ENCODE peak calls at places on chromosomes 11 and 22, in five cellular contexts. V is GM12878, I is HEK293T, C is HepG2, W is NT2/D1. H is an unnamed sample.

GRCh38 chr11:111417766-111418435 is 38.8 kb upstream of the POU2AF1 start:
- DNase-seq in W (no peak), I (no peak), V (peak), C (no peak), H (no peak)

GRCh38 chr11:130649749-130650275 is 201.4 kb downstream of the ADAMTS15 start:
- DNase-seq in I (no peak), C (no peak), W (no peak), V (no peak), H (no peak)

GRCh38 chr11:1548221-1549070 is 23.6 kb downstream of the DUSP8 start:
- DNase-seq in I (peak), W (no peak), V (no peak), C (no peak), H (peak)

GRCh38 chr11:67204837-67205236 is 61.4 kb upstream of the GRK2 start:
- DNase-seq in W (no peak), I (no peak), C (no peak), V (no peak), H (no peak)

GRCh38 chr22:46984751-46985506 is 222.5 kb downstream of the TBC1D22A start:
- DNase-seq in W (no peak), C (no peak), I (no peak), V (no peak), H (no peak)

GRCh38 chr11:58316142-58316541 is 42.7 kb downstream of the OR5B17 start:
- DNase-seq in I (no peak), W (no peak), C (no peak), V (no peak), H (no peak)

GRCh38 chr11:70841264-70841663 is 411.1 kb downstream of the SHANK2 start:
- DNase-seq in V (no peak), W (no peak), C (no peak), I (no peak), H (no peak)

GRCh38 chr22:37747090-37747714 is 50.4 kb downstream of the TRIOBP start:
- DNase-seq in C (no peak), V (no peak), I (no peak), W (no peak), H (no peak)

GRCh38 chr22:31496735-31497146 is 405 bp downstream of the SFI1 start:
- DNase-seq in V (no peak), I (peak), W (no peak), C (no peak), H (no peak)

GRCh38 chr11:61696602-61697001 is 16.4 kb downstream of the DAGLA start:
- DNase-seq in W (no peak), V (no peak), C (no peak), I (no peak), H (no peak)

GRCh38 chr22:38294193-38294592 is 21.4 kb upstream of the TMEM184B start:
- DNase-seq in V (no peak), I (no peak), C (no peak), W (no peak), H (no peak)

GRCh38 chr11:135006800-135007199 is 594.8 kb upstream of the B3GAT1 start:
- DNase-seq in C (no peak), W (no peak), V (no peak), I (no peak), H (no peak)

GRCh38 chr11:119751281-119752060 is 22.5 kb upstream of the NECTIN1 start:
- DNase-seq in V (peak), W (no peak), C (no peak), I (no peak), H (no peak)

GRCh38 chr22:46843691-46844297 is 81.3 kb downstream of the TBC1D22A start:
- DNase-seq in V (no peak), I (no peak), W (no peak), C (no peak), H (no peak)

GRCh38 chr11:23112390-23112789 is 252.1 kb upstream of the CCDC179 start:
- DNase-seq in W (no peak), I (no peak), V (no peak), C (no peak), H (no peak)

GRCh38 chr11:102268083-102268984 is 49.0 kb upstream of the BIRC3 start:
- DNase-seq in W (peak), I (peak), C (peak), V (peak), H (peak)

GRCh38 chr22:32202539-32203180 is 2.2 kb downstream of the RFPL2 start:
- DNase-seq in I (peak), W (peak), V (no peak), C (peak), H (no peak)

GRCh38 chr11:43987384-43988039 is 45.1 kb downstream of the C11orf96 start:
- DNase-seq in W (no peak), V (no peak), C (no peak), I (no peak), H (no peak)

GRCh38 chr11:7591107-7591894 is 77.5 kb downstream of the PPFIBP2 start:
- DNase-seq in V (no peak), C (no peak), W (no peak), I (no peak), H (no peak)

GRCh38 chr22:50733521-50734342 is 4.3 kb upstream of the ACR start:
- DNase-seq in W (no peak), C (no peak), I (no peak), V (no peak), H (peak)

GRCh38 chr11:65541093-65542010 is 16.5 kb downstream of the SCYL1 start:
- DNase-seq in V (no peak), W (no peak), I (no peak), C (no peak), H (no peak)

GRCh38 chr11:30317030-30317429 is 5.9 kb upstream of the ARL14EP start:
- DNase-seq in W (no peak), V (no peak), C (no peak), I (no peak), H (no peak)

GRCh38 chr22:30044369-30044768 is 35.9 kb upstream of the HORMAD2 start:
- DNase-seq in W (no peak), C (peak), V (no peak), I (no peak), H (no peak)

GRCh38 chr11:123268118-123268517 is 73.1 kb upstream of the CLMP start:
- DNase-seq in W (no peak), I (no peak), V (no peak), C (no peak), H (no peak)

GRCh38 chr11:99325807-99326206 is 305.1 kb downstream of the CNTN5 start:
- DNase-seq in V (no peak), W (no peak), C (peak), I (no peak), H (peak)

GRCh38 chr22:27885977-27886842 is 32.8 kb downstream of the PITPNB start:
- DNase-seq in W (no peak), I (peak), C (peak), V (no peak), H (no peak)

GRCh38 chr11:16737860-16738197 is 618 bp upstream of the C11orf58 start:
- DNase-seq in I (peak), V (no peak), C (peak), W (peak), H (no peak)

GRCh38 chr11:80837051-80837450 is 1396.2 kb upstream of the TENM4 start:
- DNase-seq in W (no peak), C (no peak), I (no peak), V (no peak), H (no peak)

GRCh38 chr11:1073261-1073724 is 1.4 kb upstream of the MUC2 start:
- DNase-seq in C (peak), W (no peak), V (no peak), I (no peak), H (peak)

GRCh38 chr11:18727499-18728236 is 1.7 kb upstream of the IGSF22 start:
- DNase-seq in I (peak), C (peak), W (no peak), V (no peak), H (peak)

GRCh38 chr11:126352934-126353801 is 2.3 kb upstream of the ST3GAL4 start:
- DNase-seq in W (no peak), V (peak), C (peak), I (no peak), H (no peak)

GRCh38 chr22:27283240-27283639 is 518.3 kb downstream of the MN1 start:
- DNase-seq in C (no peak), I (no peak), V (no peak), W (no peak), H (no peak)

GRCh38 chr11:11558352-11558751 is 63.5 kb downstream of the GALNT18 start:
- DNase-seq in V (no peak), I (no peak), C (no peak), W (no peak), H (no peak)

GRCh38 chr11:100930185-100930778 is 199.3 kb downstream of the PGR start:
- DNase-seq in I (peak), C (peak), W (peak), V (no peak), H (no peak)

GRCh38 chr11:130915556-130916237 is 582 bp downstream of the SNX19 start:
- DNase-seq in V (no peak), W (no peak), I (no peak), C (no peak), H (no peak)

GRCh38 chr22:49034836-49035817 is 792.5 kb downstream of the BRD1 start:
- DNase-seq in V (no peak), W (no peak), C (no peak), I (no peak), H (no peak)

GRCh38 chr22:49035818-49036457 is 791.7 kb downstream of the BRD1 start:
- DNase-seq in I (no peak), W (no peak), V (no peak), C (no peak), H (no peak)

GRCh38 chr22:49032821-49033220 is 794.9 kb downstream of the BRD1 start:
- DNase-seq in C (no peak), W (no peak), V (no peak), I (no peak), H (no peak)

GRCh38 chr22:49031746-49032330 is 795.8 kb downstream of the BRD1 start:
- DNase-seq in I (no peak), V (no peak), W (no peak), C (no peak), H (no peak)

GRCh38 chr22:49033616-49034015 is 794.1 kb downstream of the BRD1 start:
- DNase-seq in C (no peak), W (no peak), V (no peak), I (no peak), H (no peak)
- TF ChIP-seq SUZ12 in C (no peak), W (no peak), V (no peak), I (no peak), H (no peak)

GRCh38 chr11:41842673-41843072 is 383.2 kb upstream of the LRRC4C start:
- DNase-seq in I (no peak), V (no peak), W (no peak), C (no peak), H (no peak)

GRCh38 chr11:41845066-41845465 is 385.6 kb upstream of the LRRC4C start:
- DNase-seq in C (no peak), I (no peak), V (no peak), W (no peak), H (no peak)

GRCh38 chr11:41851743-41852142 is 392.3 kb upstream of the LRRC4C start:
- DNase-seq in C (no peak), W (no peak), I (no peak), V (no peak), H (no peak)

GRCh38 chr11:41849250-41849649 is 389.8 kb upstream of the LRRC4C start:
- DNase-seq in C (no peak), V (no peak), I (no peak), W (no peak), H (no peak)

DNA sequence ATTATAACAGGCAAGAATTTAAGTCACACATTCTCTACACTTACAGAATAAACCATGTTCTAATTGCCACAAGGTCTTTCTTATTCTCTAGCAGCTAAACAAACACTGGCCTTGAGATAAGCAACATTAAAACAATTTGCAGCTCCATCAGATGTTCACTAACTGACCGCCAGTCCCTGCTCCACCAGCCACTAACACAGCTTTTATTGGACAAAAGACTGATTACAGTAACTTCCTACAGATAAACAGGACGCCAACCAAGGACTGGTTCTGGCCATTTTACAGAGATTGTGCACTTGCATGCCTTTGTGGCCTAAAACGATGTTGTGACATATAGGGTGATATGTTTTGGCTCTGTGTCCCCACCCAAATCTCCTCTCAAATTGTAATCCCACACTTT is 388.9 kb upstream of the LRRC4C start:
- DNase-seq in W (no peak), I (no peak), C (no peak), V (no peak), H (no peak)
- TF ChIP-seq SUZ12 in W (no peak), I (no peak), C (no peak), V (no peak), H (no peak)

GRCh38 chr11:35633827-35634226 is 15.6 kb downstream of the FJX1 start:
- DNase-seq in I (no peak), C (peak), V (no peak), W (no peak), H (no peak)

GRCh38 chr11:35632301-35632700 is 14.0 kb downstream of the FJX1 start:
- DNase-seq in C (no peak), W (no peak), V (no peak), I (no peak), H (no peak)

GRCh38 chr11:35626511-35626910 is 8.3 kb downstream of the FJX1 start:
- DNase-seq in W (no peak), C (no peak), V (no peak), I (no peak), H (no peak)

GRCh38 chr11:35629914-35630313 is 11.7 kb downstream of the FJX1 start:
- DNase-seq in W (no peak), C (peak), V (no peak), I (no peak), H (no peak)

DNA sequence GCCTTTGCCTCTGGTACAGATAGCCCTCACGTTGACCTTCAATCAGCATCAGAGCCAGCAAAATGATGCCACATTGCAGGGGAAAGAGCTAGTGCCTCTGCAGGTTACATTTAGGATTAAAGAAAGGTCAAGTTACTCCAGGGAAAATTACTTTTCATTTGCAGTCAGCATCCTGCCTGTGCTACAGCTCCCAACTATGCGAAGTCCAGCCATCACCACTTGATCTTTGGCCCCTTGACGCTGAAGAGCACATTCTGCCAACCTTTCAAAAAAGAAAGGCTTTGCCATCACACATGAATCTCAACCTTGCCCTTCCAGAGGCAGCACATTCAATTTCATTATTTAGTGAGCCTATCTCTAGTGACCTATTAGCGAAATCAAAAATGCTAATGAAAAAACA is 11.3 kb downstream of the FJX1 start:
- DNase-seq in I (no peak), C (no peak), V (no peak), W (no peak), H (no peak)
- TF ChIP-seq SUZ12 in I (no peak), C (no peak), V (no peak), W (no peak), H (no peak)

DNA sequence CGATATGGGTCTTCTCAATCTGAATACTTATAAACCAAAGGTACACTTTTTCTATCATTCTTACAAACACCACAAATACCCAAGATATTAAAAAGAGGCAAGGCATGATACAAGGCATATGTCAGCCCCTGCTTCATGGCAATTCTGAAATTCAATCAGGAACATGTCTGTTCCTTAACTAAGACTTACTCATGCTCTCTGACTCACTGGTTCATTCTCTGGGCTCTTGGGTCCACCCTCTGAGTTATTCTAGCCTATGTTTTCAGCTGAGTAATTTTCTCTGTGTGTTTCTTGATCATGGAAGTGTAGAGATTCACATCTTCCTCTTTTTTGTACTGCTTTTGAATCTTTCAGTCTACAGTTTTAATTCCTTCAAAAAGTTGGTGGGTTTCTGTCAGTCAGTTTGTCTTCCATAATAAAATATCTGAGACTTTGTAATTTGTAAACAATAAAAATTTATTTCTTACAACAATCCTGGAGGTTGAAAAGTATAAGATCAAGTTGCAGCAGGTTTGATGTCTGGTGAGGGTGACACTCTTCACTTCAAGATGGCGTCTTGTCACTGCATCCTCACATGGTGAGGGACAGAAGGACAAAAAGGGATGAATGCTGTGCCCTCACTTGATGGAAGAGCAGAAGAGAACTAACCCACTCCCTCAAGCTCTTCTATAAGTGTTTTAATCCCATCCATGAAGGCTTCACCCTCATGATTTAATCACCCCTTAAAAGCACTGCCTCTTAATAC is 211.7 kb downstream of the FAM76B start:
- DNase-seq in C (no peak), V (no peak), I (no peak), W (no peak), H (no peak)
- TF ChIP-seq SUZ12 in C (no peak), V (no peak), I (no peak), W (no peak), H (no peak)

GRCh38 chr22:20514658-20515406 is 7.4 kb downstream of the MED15 start:
- DNase-seq in V (no peak), C (no peak), W (no peak), I (no peak), H (no peak)
- TF ChIP-seq SUZ12 in V (no peak), C (no peak), W (no peak), I (no peak), H (no peak)

DNA sequence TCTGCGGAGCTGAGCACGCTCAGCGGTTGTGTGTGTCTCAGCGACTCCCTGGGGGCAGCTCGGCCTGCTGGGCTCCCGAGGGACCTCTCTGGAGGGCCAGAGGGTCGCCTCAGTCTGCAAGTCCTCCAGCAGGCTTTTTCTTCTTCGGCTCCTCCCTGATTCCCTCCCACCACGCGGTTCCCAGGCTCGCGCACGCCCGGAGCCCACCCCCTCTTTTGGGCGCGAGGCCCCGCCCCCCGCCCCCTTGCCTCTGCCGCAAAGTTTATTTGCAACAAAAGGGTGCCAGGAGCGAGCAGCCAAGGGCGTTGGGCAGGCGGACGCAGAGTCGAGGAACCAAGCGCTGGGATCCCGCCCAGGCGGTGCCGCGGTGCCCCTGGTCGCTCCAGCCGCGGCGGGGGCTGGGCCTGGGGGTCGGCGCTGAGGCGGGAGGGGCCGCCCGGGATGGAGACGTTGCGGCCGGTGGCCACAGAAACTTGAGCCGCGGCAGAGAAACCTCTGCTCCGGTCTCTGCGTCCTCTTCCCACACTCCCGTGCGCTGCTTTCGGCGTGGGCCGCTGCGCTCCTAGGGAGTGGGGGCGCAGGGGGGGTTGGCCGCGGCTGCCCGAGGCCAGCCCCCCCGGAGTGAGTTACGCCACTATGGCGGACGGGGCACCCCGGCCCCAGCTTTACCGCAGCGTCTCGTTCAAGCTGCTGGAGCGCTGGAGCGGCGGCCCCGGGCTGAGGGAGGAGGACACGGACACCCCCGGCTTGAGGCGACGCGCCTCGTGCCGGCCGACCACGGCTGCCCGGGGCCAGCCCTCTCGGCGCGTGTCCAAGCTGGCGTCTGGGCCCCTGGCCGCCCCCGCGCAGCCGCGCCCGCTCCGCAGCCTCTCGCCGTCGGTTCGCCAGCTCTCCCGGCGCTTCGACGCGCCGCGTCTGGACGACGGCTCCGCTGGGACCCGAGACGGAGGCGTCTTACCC is at the start of gene ARHGEF17:
- DNase-seq in I (peak), W (peak), V (no peak), C (peak), H (peak)
- TF ChIP-seq SUZ12 in I (no peak), W (no peak), V (no peak), C (no peak), H (no peak)

GRCh38 chr11:68528630-68529029 is 68.1 kb downstream of the PPP6R3 start:
- DNase-seq in I (no peak), W (no peak), V (no peak), C (no peak), H (no peak)
- TF ChIP-seq SUZ12 in I (no peak), W (no peak), V (no peak), C (no peak), H (no peak)